ENCODE peak calls at places on chromosomes 12 and 14, in four cellular contexts. One of them, this sample, is unnamed.

GRCh38 chr12:58487280-58488141 is 432.8 kb downstream of the LRIG3 start:
- DNase-seq in putamen: no peak
- DNase-seq in NCI-H460: no peak
- DNase-seq in neuronal stem cell: no peak
- DNase-seq in this sample: no peak

GRCh38 chr14:59356298-59356697 is 108.9 kb downstream of the GPR135 start:
- DNase-seq in putamen: no peak
- DNase-seq in neuronal stem cell: no peak
- DNase-seq in NCI-H460: no peak
- DNase-seq in this sample: no peak

GRCh38 chr12:26668847-26669246 is 164.1 kb downstream of the ITPR2 start:
- DNase-seq in neuronal stem cell: no peak
- DNase-seq in putamen: no peak
- DNase-seq in NCI-H460: no peak
- DNase-seq in this sample: no peak

GRCh38 chr12:1692221-1692620 is 1.4 kb downstream of the ADIPOR2 start:
- DNase-seq in putamen: no peak
- DNase-seq in neuronal stem cell: no peak
- DNase-seq in NCI-H460: no peak
- DNase-seq in this sample: no peak

GRCh38 chr12:57459750-57460400 is at the start of gene GLI1:
- DNase-seq in NCI-H460: no peak
- DNase-seq in neuronal stem cell: no peak
- DNase-seq in putamen: no peak
- DNase-seq in this sample: no peak

GRCh38 chr14:26984318-26985177 is 386.7 kb upstream of the NOVA1 start:
- DNase-seq in putamen: peak
- DNase-seq in NCI-H460: peak
- DNase-seq in neuronal stem cell: peak
- DNase-seq in this sample: no peak

GRCh38 chr12:11658796-11659195 is 9.3 kb downstream of the ETV6 start:
- DNase-seq in neuronal stem cell: no peak
- DNase-seq in NCI-H460: no peak
- DNase-seq in putamen: no peak
- DNase-seq in this sample: no peak

GRCh38 chr12:129063600-129063999 is 210.3 kb downstream of the GLT1D1 start:
- DNase-seq in neuronal stem cell: no peak
- DNase-seq in putamen: no peak
- DNase-seq in NCI-H460: no peak
- DNase-seq in this sample: no peak

GRCh38 chr12:42969357-42969756 is 379.8 kb upstream of the PRICKLE1 start:
- DNase-seq in NCI-H460: no peak
- DNase-seq in neuronal stem cell: no peak
- DNase-seq in putamen: no peak
- DNase-seq in this sample: no peak

GRCh38 chr12:91922139-91922538 is 223.5 kb downstream of the BTG1 start:
- DNase-seq in NCI-H460: no peak
- DNase-seq in neuronal stem cell: no peak
- DNase-seq in putamen: no peak
- DNase-seq in this sample: no peak

GRCh38 chr14:25003537-25003936 is 46.4 kb downstream of the STXBP6 start:
- DNase-seq in NCI-H460: no peak
- DNase-seq in putamen: no peak
- DNase-seq in neuronal stem cell: no peak
- DNase-seq in this sample: no peak

GRCh38 chr12:89663577-89664357 is 44.9 kb downstream of the ATP2B1 start:
- DNase-seq in NCI-H460: peak
- DNase-seq in putamen: no peak
- DNase-seq in neuronal stem cell: no peak
- DNase-seq in this sample: no peak

GRCh38 chr12:106133136-106134087 is 5.3 kb downstream of the NUAK1 start:
- DNase-seq in NCI-H460: no peak
- DNase-seq in putamen: no peak
- DNase-seq in neuronal stem cell: no peak
- DNase-seq in this sample: no peak

GRCh38 chr14:20751963-20752562 is 6.4 kb downstream of the EDDM3A start:
- DNase-seq in neuronal stem cell: no peak
- DNase-seq in NCI-H460: no peak
- DNase-seq in putamen: no peak
- DNase-seq in this sample: no peak